ENCODE peak calls at places on chromosomes 11 and 22, in seven cellular contexts. One of them, this sample, is unnamed.

GRCh38 chr11:134063096-134063495 is 5.8 kb upstream of the JAM3 start:
- DNase-seq in H9: no peak
- DNase-seq in trophoblast cell: no peak
- DNase-seq in IMR-90: no peak
- DNase-seq in H1: no peak
- DNase-seq in neuronal stem cell: no peak
- DNase-seq in mesendoderm: no peak
- DNase-seq in this sample: no peak

GRCh38 chr11:66230171-66230570 is 38.3 kb upstream of the RAB1B start:
- DNase-seq in mesendoderm: no peak
- DNase-seq in neuronal stem cell: no peak
- DNase-seq in IMR-90: no peak
- DNase-seq in H9: no peak
- DNase-seq in H1: no peak
- DNase-seq in trophoblast cell: no peak
- DNase-seq in this sample: no peak

GRCh38 chr22:19800761-19801244 is 40.2 kb downstream of the TBX1 start:
- DNase-seq in mesendoderm: peak
- DNase-seq in H9: peak
- DNase-seq in H1: no peak
- DNase-seq in trophoblast cell: no peak
- DNase-seq in neuronal stem cell: no peak
- DNase-seq in IMR-90: peak
- DNase-seq in this sample: peak

GRCh38 chr11:65555693-65556231 is 2.4 kb downstream of the LTBP3 start:
- DNase-seq in neuronal stem cell: no peak
- DNase-seq in H9: no peak
- DNase-seq in H1: no peak
- DNase-seq in mesendoderm: peak
- DNase-seq in IMR-90: peak
- DNase-seq in trophoblast cell: peak
- DNase-seq in this sample: peak

GRCh38 chr11:119014209-119014924 is 3.8 kb downstream of the RPS25 start:
- DNase-seq in neuronal stem cell: no peak
- DNase-seq in H9: no peak
- DNase-seq in IMR-90: no peak
- DNase-seq in H1: no peak
- DNase-seq in mesendoderm: no peak
- DNase-seq in trophoblast cell: no peak
- DNase-seq in this sample: no peak

GRCh38 chr11:11553595-11553994 is 68.2 kb downstream of the GALNT18 start:
- DNase-seq in H9: no peak
- DNase-seq in trophoblast cell: no peak
- DNase-seq in mesendoderm: no peak
- DNase-seq in IMR-90: no peak
- DNase-seq in neuronal stem cell: no peak
- DNase-seq in H1: no peak
- DNase-seq in this sample: no peak

GRCh38 chr11:134763030-134763388 is 351.0 kb upstream of the B3GAT1 start:
- DNase-seq in neuronal stem cell: no peak
- DNase-seq in IMR-90: no peak
- DNase-seq in mesendoderm: no peak
- DNase-seq in H9: no peak
- DNase-seq in H1: no peak
- DNase-seq in trophoblast cell: no peak
- DNase-seq in this sample: no peak

GRCh38 chr22:40410731-40411505 is 40.5 kb downstream of the SGSM3 start:
- DNase-seq in trophoblast cell: no peak
- DNase-seq in H1: no peak
- DNase-seq in IMR-90: no peak
- DNase-seq in H9: no peak
- DNase-seq in neuronal stem cell: no peak
- DNase-seq in mesendoderm: no peak
- DNase-seq in this sample: no peak

GRCh38 chr11:116994195-116994594 is 104.0 kb downstream of the SIK3 start:
- DNase-seq in H1: no peak
- DNase-seq in trophoblast cell: no peak
- DNase-seq in IMR-90: no peak
- DNase-seq in mesendoderm: no peak
- DNase-seq in H9: no peak
- DNase-seq in neuronal stem cell: no peak
- DNase-seq in this sample: no peak

GRCh38 chr22:35589071-35589735 is 27.9 kb downstream of the MB start:
- DNase-seq in H1: peak
- DNase-seq in IMR-90: peak
- DNase-seq in H9: no peak
- DNase-seq in mesendoderm: peak
- DNase-seq in trophoblast cell: peak
- DNase-seq in neuronal stem cell: no peak
- DNase-seq in this sample: peak

GRCh38 chr22:31618057-31618456 is 44.0 kb downstream of the PISD start:
- DNase-seq in trophoblast cell: peak
- DNase-seq in mesendoderm: no peak
- DNase-seq in H9: no peak
- DNase-seq in neuronal stem cell: no peak
- DNase-seq in IMR-90: no peak
- DNase-seq in H1: no peak
- DNase-seq in this sample: no peak

GRCh38 chr11:26112190-26112715 is 219.7 kb upstream of the ANO3 start:
- DNase-seq in IMR-90: no peak
- DNase-seq in neuronal stem cell: no peak
- DNase-seq in H1: no peak
- DNase-seq in trophoblast cell: no peak
- DNase-seq in H9: no peak
- DNase-seq in mesendoderm: no peak
- DNase-seq in this sample: peak

GRCh38 chr22:21837184-21837979 is 30.1 kb downstream of the MAPK1 start:
- DNase-seq in H9: no peak
- DNase-seq in H1: peak
- DNase-seq in trophoblast cell: no peak
- DNase-seq in IMR-90: peak
- DNase-seq in mesendoderm: peak
- DNase-seq in neuronal stem cell: peak
- DNase-seq in this sample: peak

GRCh38 chr11:14981507-14981906 is 9.4 kb upstream of the CALCA start:
- DNase-seq in trophoblast cell: no peak
- DNase-seq in H1: no peak
- DNase-seq in neuronal stem cell: no peak
- DNase-seq in mesendoderm: no peak
- DNase-seq in IMR-90: no peak
- DNase-seq in H9: no peak
- DNase-seq in this sample: no peak
- H3K18ac ChIP-seq in trophoblast cell: no peak
- H3K18ac ChIP-seq in H1: no peak
- H3K18ac ChIP-seq in neuronal stem cell: no peak
- H3K18ac ChIP-seq in mesendoderm: no peak
- H3K18ac ChIP-seq in IMR-90: no peak
- H3K18ac ChIP-seq in H9: no peak
- H3K18ac ChIP-seq in this sample: no peak

GRCh38 chr22:29230916-29231875 is 25.5 kb downstream of the EMID1 start:
- DNase-seq in H9: no peak
- DNase-seq in IMR-90: no peak
- DNase-seq in H1: no peak
- DNase-seq in neuronal stem cell: no peak
- DNase-seq in trophoblast cell: no peak
- DNase-seq in mesendoderm: no peak
- DNase-seq in this sample: no peak
- H2BK120ac ChIP-seq in H9: no peak
- H2BK120ac ChIP-seq in IMR-90: no peak
- H2BK120ac ChIP-seq in H1: no peak
- H2BK120ac ChIP-seq in neuronal stem cell: no peak
- H2BK120ac ChIP-seq in trophoblast cell: no peak
- H2BK120ac ChIP-seq in mesendoderm: no peak
- H2BK120ac ChIP-seq in this sample: no peak

DNA sequence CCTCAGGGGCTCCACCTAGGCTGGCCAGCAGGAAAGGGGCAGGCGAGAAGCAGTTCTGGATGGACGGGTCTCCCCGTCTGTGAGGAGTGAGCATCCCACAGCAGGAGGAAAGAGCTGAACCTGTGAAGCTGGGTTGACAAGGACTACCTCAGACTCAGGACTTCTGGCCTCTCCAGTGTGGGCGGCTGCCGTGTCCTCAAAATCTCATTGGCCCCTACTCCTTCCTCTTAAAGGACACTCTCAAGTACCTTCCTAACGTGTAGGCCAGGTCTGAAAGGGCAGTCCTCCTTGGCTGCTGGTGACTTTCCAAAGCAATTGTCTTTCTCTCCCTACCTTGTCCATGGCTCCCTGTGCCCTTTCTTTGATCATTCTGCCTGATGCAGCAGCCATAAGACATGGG is 107.0 kb upstream of the AKIP1 start:
- DNase-seq in IMR-90: no peak
- DNase-seq in mesendoderm: no peak
- DNase-seq in H1: no peak
- DNase-seq in trophoblast cell: no peak
- DNase-seq in H9: no peak
- DNase-seq in neuronal stem cell: no peak
- DNase-seq in this sample: no peak
- H3K18ac ChIP-seq in IMR-90: no peak
- H3K18ac ChIP-seq in mesendoderm: no peak
- H3K18ac ChIP-seq in H1: no peak
- H3K18ac ChIP-seq in trophoblast cell: no peak
- H3K18ac ChIP-seq in H9: no peak
- H3K18ac ChIP-seq in neuronal stem cell: no peak
- H3K18ac ChIP-seq in this sample: no peak

GRCh38 chr11:2240834-2241233 is 29.6 kb downstream of the ASCL2 start:
- DNase-seq in neuronal stem cell: no peak
- DNase-seq in trophoblast cell: no peak
- DNase-seq in H9: no peak
- DNase-seq in mesendoderm: no peak
- DNase-seq in IMR-90: no peak
- DNase-seq in H1: no peak
- DNase-seq in this sample: no peak
- H2BK120ac ChIP-seq in neuronal stem cell: no peak
- H2BK120ac ChIP-seq in trophoblast cell: no peak
- H2BK120ac ChIP-seq in H9: no peak
- H2BK120ac ChIP-seq in mesendoderm: no peak
- H2BK120ac ChIP-seq in IMR-90: no peak
- H2BK120ac ChIP-seq in H1: no peak
- H2BK120ac ChIP-seq in this sample: no peak

GRCh38 chr11:20355221-20356219 is 8.0 kb upstream of the HTATIP2 start:
- DNase-seq in IMR-90: peak
- DNase-seq in mesendoderm: peak
- DNase-seq in H1: no peak
- DNase-seq in trophoblast cell: peak
- DNase-seq in neuronal stem cell: no peak
- DNase-seq in H9: peak
- DNase-seq in this sample: peak

GRCh38 chr11:20351870-20352269 is 11.6 kb upstream of the HTATIP2 start:
- DNase-seq in H1: no peak
- DNase-seq in mesendoderm: peak
- DNase-seq in neuronal stem cell: no peak
- DNase-seq in H9: no peak
- DNase-seq in trophoblast cell: no peak
- DNase-seq in IMR-90: no peak
- DNase-seq in this sample: no peak

GRCh38 chr11:20357150-20357549 is 6.4 kb upstream of the HTATIP2 start:
- DNase-seq in neuronal stem cell: no peak
- DNase-seq in IMR-90: no peak
- DNase-seq in mesendoderm: no peak
- DNase-seq in trophoblast cell: no peak
- DNase-seq in H1: no peak
- DNase-seq in H9: no peak
- DNase-seq in this sample: no peak

GRCh38 chr11:20351151-20351550 is 12.4 kb upstream of the HTATIP2 start:
- DNase-seq in H9: no peak
- DNase-seq in H1: no peak
- DNase-seq in trophoblast cell: no peak
- DNase-seq in IMR-90: no peak
- DNase-seq in mesendoderm: no peak
- DNase-seq in neuronal stem cell: no peak
- DNase-seq in this sample: no peak

DNA sequence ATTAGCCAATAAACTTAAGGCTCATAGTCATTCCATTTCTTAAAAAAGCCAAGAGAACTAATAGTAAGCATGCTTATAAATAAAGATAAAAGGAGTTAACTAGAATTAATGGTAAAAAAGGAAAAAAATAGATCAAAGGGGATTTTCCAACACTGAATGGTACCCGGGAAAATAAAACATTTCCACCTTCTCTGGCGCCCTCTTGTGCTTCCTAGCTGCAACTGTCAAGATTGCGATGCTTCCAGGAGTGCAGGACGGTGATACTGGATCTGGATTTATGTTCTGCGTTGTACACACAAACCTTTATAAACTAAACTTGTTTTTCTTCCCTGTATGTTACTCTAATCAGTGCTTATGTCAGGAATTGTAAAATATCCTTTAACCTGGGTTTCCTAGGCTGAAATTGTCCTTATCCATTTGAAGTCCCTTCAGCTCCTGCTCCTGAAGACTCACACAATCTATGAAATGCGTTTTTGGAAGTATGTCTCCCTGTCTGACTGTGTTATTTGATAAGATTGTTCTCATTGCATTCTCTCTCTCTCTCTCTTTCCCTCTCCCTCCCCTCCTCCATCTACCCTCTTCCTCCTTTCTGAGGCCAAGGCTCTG is 9.6 kb upstream of the HTATIP2 start:
- DNase-seq in mesendoderm: peak
- DNase-seq in neuronal stem cell: no peak
- DNase-seq in trophoblast cell: no peak
- DNase-seq in H1: no peak
- DNase-seq in IMR-90: peak
- DNase-seq in H9: no peak
- DNase-seq in this sample: peak
- H3K18ac ChIP-seq in mesendoderm: no peak
- H3K18ac ChIP-seq in neuronal stem cell: no peak
- H3K18ac ChIP-seq in trophoblast cell: no peak
- H3K18ac ChIP-seq in H1: no peak
- H3K18ac ChIP-seq in IMR-90: no peak
- H3K18ac ChIP-seq in H9: no peak
- H3K18ac ChIP-seq in this sample: no peak

DNA sequence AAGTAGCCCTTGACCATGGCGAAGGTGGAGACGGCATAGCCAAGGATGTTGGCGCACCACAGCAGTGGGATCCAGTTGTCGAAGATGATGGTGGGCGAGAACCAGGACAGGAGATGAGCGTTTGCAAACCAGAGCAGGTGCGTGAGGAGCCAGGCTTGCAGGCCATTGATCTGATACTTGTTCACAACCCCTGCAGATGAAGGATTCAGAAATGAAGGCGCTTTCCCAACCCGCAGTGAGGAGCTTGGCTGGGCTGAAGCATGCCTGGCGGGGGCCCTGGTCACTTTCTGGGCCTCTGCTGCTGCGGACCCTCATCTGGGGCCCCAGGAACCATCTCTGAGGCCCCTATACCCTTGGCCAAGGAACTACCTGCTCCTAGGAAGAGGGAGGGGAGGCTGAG is 6.9 kb downstream of the DHCR7 start:
- DNase-seq in IMR-90: no peak
- DNase-seq in trophoblast cell: no peak
- DNase-seq in H1: no peak
- DNase-seq in H9: no peak
- DNase-seq in mesendoderm: no peak
- DNase-seq in neuronal stem cell: no peak
- DNase-seq in this sample: no peak
- H2BK120ac ChIP-seq in IMR-90: no peak
- H2BK120ac ChIP-seq in trophoblast cell: no peak
- H2BK120ac ChIP-seq in H1: no peak
- H2BK120ac ChIP-seq in H9: no peak
- H2BK120ac ChIP-seq in mesendoderm: no peak
- H2BK120ac ChIP-seq in neuronal stem cell: no peak
- H2BK120ac ChIP-seq in this sample: no peak

This sample was measured in mesenchymal stem cell.